ENCODE peak calls at places on chromosomes 6 and 20, in six cellular contexts. Y is frontal cortex, D is kidney epithelial cell, N is substantia nigra, V is HEK293T, B is NCI-H1105 treated with DMSO at 0.1 percent for 48 hours. M is an unnamed sample.

GRCh38 chr20:45346851-45347250 is 1.4 kb downstream of the SDC4 start:
- DNase-seq in Y (no peak), D (no peak), N (no peak), V (no peak), B (no peak), M (no peak)

GRCh38 chr20:46377532-46377931 is 28.9 kb downstream of the ELMO2 start:
- DNase-seq in Y (no peak), D (no peak), N (no peak), V (no peak), B (no peak), M (no peak)

GRCh38 chr6:42714098-42714761 is 8.2 kb downstream of the PRPH2 start:
- DNase-seq in Y (no peak), D (no peak), N (no peak), V (no peak), B (no peak), M (no peak)

GRCh38 chr6:116446399-116446798 is 14.8 kb upstream of the CALHM6 start:
- DNase-seq in Y (no peak), D (no peak), N (no peak), V (no peak), B (no peak), M (no peak)

GRCh38 chr6:119426619-119427018 is 77.1 kb upstream of the MAN1A1 start:
- DNase-seq in Y (no peak), D (no peak), N (no peak), V (no peak), B (no peak), M (no peak)

GRCh38 chr6:111663692-111664564 is 58.2 kb upstream of the TRAF3IP2 start:
- DNase-seq in Y (no peak), D (no peak), N (no peak), V (no peak), B (peak), M (no peak)

GRCh38 chr6:26349964-26350857 is 14.8 kb upstream of the BTN3A2 start:
- DNase-seq in Y (no peak), D (no peak), N (no peak), V (no peak), B (no peak), M (no peak)

GRCh38 chr20:11235058-11235457 is 561.3 kb upstream of the JAG1 start:
- DNase-seq in Y (no peak), D (peak), N (no peak), V (no peak), B (no peak), M (no peak)

GRCh38 chr6:84872996-84873395 is 108.6 kb upstream of the TBX18 start:
- DNase-seq in Y (no peak), D (no peak), N (no peak), V (no peak), B (no peak), M (no peak)

GRCh38 chr20:11001767-11002540 is 328.2 kb upstream of the JAG1 start:
- DNase-seq in Y (no peak), D (peak), N (no peak), V (no peak), B (no peak), M (no peak)

GRCh38 chr6:150320450-150320849 is 48.4 kb upstream of the IYD start:
- DNase-seq in Y (no peak), D (no peak), N (no peak), V (no peak), B (no peak), M (no peak)

GRCh38 chr6:11393713-11394627 is 143.6 kb upstream of the TMEM170B start:
- DNase-seq in Y (no peak), D (peak), N (no peak), V (no peak), B (no peak), M (no peak)

GRCh38 chr6:31180500-31180899 is 10.0 kb upstream of the POU5F1 start:
- DNase-seq in Y (peak), D (no peak), N (peak), V (peak), B (no peak), M (peak)

GRCh38 chr20:57930328-57930727 is 220.5 kb upstream of the PMEPA1 start:
- DNase-seq in Y (no peak), D (no peak), N (no peak), V (no peak), B (peak), M (no peak)

GRCh38 chr20:49768204-49769124 is 44.2 kb upstream of the SLC9A8 start:
- DNase-seq in Y (no peak), D (peak), N (no peak), V (no peak), B (no peak), M (no peak)

GRCh38 chr6:76790881-76791280 is 672.4 kb downstream of the HTR1B start:
- DNase-seq in Y (no peak), D (no peak), N (no peak), V (no peak), B (no peak), M (no peak)

GRCh38 chr6:136125585-136125984 is 124.5 kb downstream of the MTFR2 start:
- DNase-seq in Y (no peak), D (no peak), N (no peak), V (no peak), B (no peak), M (no peak)

GRCh38 chr6:89944826-89945407 is 50.6 kb downstream of the GJA10 start:
- DNase-seq in Y (no peak), D (no peak), N (no peak), V (no peak), B (peak), M (no peak)

GRCh38 chr6:14035448-14035847 is 82.1 kb upstream of the CD83 start:
- DNase-seq in Y (no peak), D (peak), N (no peak), V (no peak), B (no peak), M (no peak)

GRCh38 chr6:33279971-33280511 is 3.1 kb downstream of the B3GALT4 start:
- DNase-seq in Y (no peak), D (no peak), N (no peak), V (peak), B (peak), M (no peak)

GRCh38 chr6:155276638-155277037 is 12.8 kb downstream of the CLDN20 start:
- DNase-seq in Y (no peak), D (no peak), N (no peak), V (no peak), B (no peak), M (no peak)

GRCh38 chr20:45091366-45091765 is 9.6 kb downstream of the KCNS1 start:
- DNase-seq in Y (no peak), D (no peak), N (no peak), V (no peak), B (no peak), M (no peak)

GRCh38 chr6:146028250-146028789 is 542 bp upstream of the GRM1 start:
- DNase-seq in Y (peak), D (peak), N (no peak), V (peak), B (no peak), M (no peak)

GRCh38 chr6:147058786-147059434 is 145.3 kb upstream of the STXBP5 start:
- DNase-seq in Y (no peak), D (no peak), N (no peak), V (no peak), B (no peak), M (no peak)

GRCh38 chr6:2182251-2182650 is 63.2 kb downstream of the GMDS start:
- DNase-seq in Y (no peak), D (no peak), N (no peak), V (no peak), B (no peak), M (no peak)

GRCh38 chr6:33329058-33329457 is 11.5 kb upstream of the ZBTB22 start:
- DNase-seq in Y (no peak), D (no peak), N (no peak), V (no peak), B (no peak), M (no peak)

GRCh38 chr6:168136622-168137021 is 57.6 kb upstream of the FRMD1 start:
- DNase-seq in Y (no peak), D (no peak), N (no peak), V (no peak), B (no peak), M (no peak)

GRCh38 chr6:100177956-100178355 is 183.9 kb upstream of the MCHR2 start:
- DNase-seq in Y (no peak), D (no peak), N (no peak), V (no peak), B (no peak), M (no peak)

GRCh38 chr20:45974896-45975565 is 3.0 kb upstream of the ZNF335 start:
- DNase-seq in Y (no peak), D (no peak), N (no peak), V (no peak), B (no peak), M (no peak)

GRCh38 chr6:142907017-142907470 is 37.9 kb downstream of the HIVEP2 start:
- DNase-seq in Y (no peak), D (no peak), N (no peak), V (no peak), B (no peak), M (no peak)

GRCh38 chr6:25405442-25405841 is 126.3 kb downstream of the CARMIL1 start:
- DNase-seq in Y (no peak), D (no peak), N (no peak), V (no peak), B (no peak), M (no peak)

GRCh38 chr6:157376706-157377230 is 4.2 kb upstream of the ZDHHC14 start:
- DNase-seq in Y (no peak), D (no peak), N (no peak), V (no peak), B (peak), M (no peak)

GRCh38 chr6:24918641-24919403 is 16.9 kb downstream of the RIPOR2 start:
- DNase-seq in Y (no peak), D (no peak), N (no peak), V (no peak), B (peak), M (no peak)